ENCODE peak calls at places on chromosomes 13 and 19, in four cellular contexts. N, L, X and J are unnamed samples.

GRCh38 chr19:20612711-20613316 is 47.2 kb upstream of the ZNF737 start:
- DNase-seq in N (peak; percentile 23), L (no peak), X (no peak), J (no peak)

GRCh38 chr19:7698583-7698982 is 3.3 kb downstream of the FCER2 start:
- DNase-seq in N (no peak), L (no peak), X (no peak), J (no peak)

GRCh38 chr13:20691616-20692015 is 11.9 kb upstream of the IL17D start:
- DNase-seq in N (no peak), L (no peak), X (no peak), J (no peak)

GRCh38 chr19:45613926-45614725 is 12.1 kb upstream of the GPR4 start:
- DNase-seq in N (no peak), L (no peak), X (peak; percentile 83), J (no peak)

GRCh38 chr13:48232420-48233096 is 448 bp upstream of the ITM2B start:
- DNase-seq in N (peak; percentile 50), L (no peak), X (peak; percentile 72), J (no peak)

GRCh38 chr19:17235618-17236413 is 9.8 kb downstream of the OCEL1 start:
- DNase-seq in N (peak; percentile 71), L (peak; percentile 84), X (peak; percentile 68), J (no peak)

GRCh38 chr19:54332149-54332548 is 6.8 kb downstream of the LILRA4 start:
- DNase-seq in N (no peak), L (no peak), X (no peak), J (no peak)

GRCh38 chr19:4847190-4847973 is 15.9 kb upstream of the TICAM1 start:
- DNase-seq in N (no peak), L (no peak), X (no peak), J (no peak)

GRCh38 chr19:16679811-16680210 is 18.9 kb downstream of the TMEM38A start:
- DNase-seq in N (no peak), L (no peak), X (no peak), J (no peak)

GRCh38 chr19:35030257-35031071 is at the start of gene SCN1B:
- DNase-seq in N (peak; percentile 64), L (peak; percentile 75), X (no peak), J (peak; percentile 73)
- H3K4me3 ChIP-seq in N (peak within 1 kb of the TSS; percentile 55), L (peak within 1 kb of the TSS; percentile 57), X (peak within 1 kb of the TSS; percentile 19), J (peak within 1 kb of the TSS; percentile 69)

GRCh38 chr13:67841071-67841470 is 610.9 kb upstream of the PCDH9 start:
- DNase-seq in N (no peak), L (no peak), X (no peak), J (no peak)
- TF ChIP-seq CTCF in N (no peak), L (no peak), X (no peak), J (no peak)

DNA sequence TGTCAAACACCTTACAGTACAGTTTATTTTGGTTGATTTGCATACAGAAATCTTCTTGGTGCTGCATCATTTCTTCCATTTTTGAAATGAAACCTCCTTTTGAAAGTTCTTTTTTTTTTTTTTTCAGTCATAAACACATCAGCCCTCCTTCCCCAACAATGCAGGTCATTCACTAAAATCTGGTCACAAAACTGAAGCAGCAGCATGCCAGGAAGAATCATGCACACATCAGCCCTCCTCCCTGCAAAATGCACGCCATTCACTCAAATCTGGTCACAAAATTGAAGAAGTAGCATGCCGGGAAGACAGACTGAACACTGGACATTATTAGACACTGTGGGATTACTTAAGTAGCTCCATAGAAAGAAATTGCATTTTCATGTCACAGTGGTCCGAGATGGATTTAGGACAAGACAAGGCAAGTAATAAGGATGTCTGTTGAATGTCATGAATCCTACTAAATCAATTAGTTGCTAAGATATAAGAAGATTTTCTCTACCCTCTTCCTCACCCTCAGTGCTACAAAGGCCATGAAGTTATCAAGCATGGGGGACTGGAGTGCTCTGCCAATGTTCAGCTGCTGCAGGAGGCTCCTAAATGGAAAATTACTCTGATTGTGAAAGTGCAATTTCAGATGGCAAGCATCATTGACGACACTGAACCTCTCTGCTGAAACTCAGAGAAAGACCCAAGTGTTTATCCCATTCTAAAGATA is 913.3 kb downstream of the DIAPH3 start:
- DNase-seq in N (no peak), L (no peak), X (no peak), J (no peak)
- H3K4me3 ChIP-seq in N (no peak overlapping the region), L (no peak overlapping the region), X (no peak overlapping the region), J (no peak overlapping the region)

DNA sequence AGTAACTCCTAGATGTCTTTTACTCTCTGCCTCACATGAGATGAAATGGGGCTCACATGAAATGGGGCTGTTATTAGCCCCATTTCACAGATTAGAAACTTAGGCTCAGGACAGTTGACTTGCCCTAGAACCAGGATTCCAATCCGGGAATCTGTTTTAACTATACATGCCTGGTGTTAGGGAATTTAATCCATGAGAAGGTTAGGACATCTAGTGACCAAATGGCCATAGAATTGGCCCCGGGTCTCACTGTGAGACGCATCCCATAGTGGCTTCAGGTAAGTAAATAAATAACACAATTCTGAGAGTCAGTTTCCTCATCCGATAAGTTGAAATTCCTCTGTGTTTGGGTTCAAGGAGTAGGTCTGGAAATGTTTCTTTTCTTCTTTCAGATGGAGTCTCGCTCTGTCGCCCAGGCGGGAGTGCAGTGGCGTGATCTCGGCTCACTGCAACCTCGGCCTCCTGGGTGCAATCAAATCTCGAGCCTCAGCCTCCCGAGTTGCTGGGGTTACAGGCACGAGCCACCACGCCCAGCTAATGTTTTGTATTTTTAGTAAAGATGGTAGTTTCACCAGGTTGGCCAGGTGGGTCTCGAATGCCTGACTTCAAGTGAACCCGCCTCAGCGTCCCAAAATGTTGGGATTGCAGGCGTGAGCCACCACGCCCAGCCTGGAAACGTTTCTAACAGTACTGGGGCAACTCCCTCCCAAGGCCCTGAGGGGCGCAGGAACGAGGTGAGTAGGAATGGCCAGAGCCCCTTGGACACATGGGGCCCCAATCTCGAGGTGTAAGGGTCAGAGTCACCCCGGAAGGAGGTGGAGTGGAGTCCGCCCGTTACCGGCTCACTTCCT is 1.2 kb upstream of the ZNF574 start:
- DNase-seq in N (peak; percentile 33), L (no peak), X (peak; percentile 52), J (no peak)
- TF ChIP-seq CTCF in N (no peak), L (no peak), X (no peak), J (no peak)